ENCODE peak calls at places on chromosomes 6 and 20, in seven cellular contexts. J is prostate gland; Q is heart left ventricle; D is CD8-positive, alpha-beta T cell; L is vagina; O is lower lobe of right lung; M is heart right ventricle. C is an unnamed sample.

GRCh38 chr6:26028753-26029569 is 58.3 kb upstream of the HFE start:
- DNase-seq in J (no peak), Q (no peak), D (no peak), L (no peak), O (no peak), M (no peak), C (no peak)

GRCh38 chr6:53112871-53113270 is 35.8 kb downstream of the GCM1 start:
- DNase-seq in J (peak), Q (no peak), D (no peak), L (no peak), O (no peak), M (no peak), C (no peak)

GRCh38 chr6:52435345-52435744 is 15.2 kb downstream of the EFHC1 start:
- DNase-seq in J (no peak), Q (no peak), D (no peak), L (no peak), O (no peak), M (no peak), C (no peak)

GRCh38 chr20:23349338-23350006 is 1.1 kb upstream of the NXT1 start:
- DNase-seq in J (no peak), Q (no peak), D (peak), L (no peak), O (no peak), M (no peak), C (no peak)

GRCh38 chr20:48398506-48399449 is 429.0 kb downstream of the PREX1 start:
- DNase-seq in J (no peak), Q (peak), D (no peak), L (no peak), O (no peak), M (no peak), C (no peak)

GRCh38 chr20:45470262-45470931 is 844 bp downstream of the WFDC2 start:
- DNase-seq in J (peak), Q (no peak), D (no peak), L (no peak), O (peak), M (peak), C (no peak)

GRCh38 chr6:170045563-170045960 is 245.3 kb downstream of the DLL1 start:
- DNase-seq in J (no peak), Q (no peak), D (no peak), L (no peak), O (no peak), M (no peak), C (no peak)

GRCh38 chr6:38824243-38824894 is 109.3 kb downstream of the DNAH8 start:
- DNase-seq in J (no peak), Q (no peak), D (no peak), L (no peak), O (no peak), M (no peak), C (no peak)

GRCh38 chr6:26340066-26340465 is 24.9 kb upstream of the BTN3A2 start:
- DNase-seq in J (no peak), Q (no peak), D (no peak), L (no peak), O (no peak), M (no peak), C (no peak)

GRCh38 chr20:47241345-47241781 is 115.1 kb downstream of the ZMYND8 start:
- DNase-seq in J (no peak), Q (no peak), D (no peak), L (no peak), O (no peak), M (no peak), C (peak)

GRCh38 chr6:9576521-9576920 is 838.4 kb downstream of the TFAP2A start:
- DNase-seq in J (no peak), Q (no peak), D (no peak), L (no peak), O (no peak), M (no peak), C (no peak)

GRCh38 chr6:37306026-37306425 is 47.8 kb upstream of the RNF8 start:
- DNase-seq in J (no peak), Q (no peak), D (no peak), L (no peak), O (no peak), M (no peak), C (no peak)

GRCh38 chr20:24066075-24066700 is 77.6 kb upstream of the GGTLC1 start:
- DNase-seq in J (no peak), Q (no peak), D (peak), L (no peak), O (no peak), M (no peak), C (no peak)

GRCh38 chr6:102853249-102853955 is 1459.9 kb downstream of the GRIK2 start:
- DNase-seq in J (no peak), Q (no peak), D (no peak), L (no peak), O (no peak), M (no peak), C (no peak)

GRCh38 chr20:9377007-9377406 is 137.4 kb upstream of the LAMP5 start:
- DNase-seq in J (no peak), Q (no peak), D (no peak), L (no peak), O (no peak), M (no peak), C (no peak)

DNA sequence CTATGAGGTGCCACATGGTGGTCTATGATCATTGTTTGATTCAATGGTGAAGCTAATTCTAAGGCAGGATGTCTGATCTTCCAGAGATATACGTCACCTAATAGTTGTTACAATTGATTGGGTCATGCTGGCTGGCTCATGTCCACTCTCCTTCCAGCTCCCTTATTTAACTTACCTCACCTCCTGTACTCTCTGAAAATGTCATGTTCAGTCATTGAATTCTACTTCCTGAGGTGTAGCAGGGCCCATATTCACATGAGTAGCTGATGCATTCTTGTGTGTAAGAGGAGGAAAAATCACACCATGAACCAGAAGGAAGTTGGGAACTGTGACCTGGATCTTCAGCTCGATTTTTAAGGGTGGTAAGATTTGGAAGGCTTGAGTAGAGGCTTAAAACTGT is 795.8 kb downstream of the QKI start:
- DNase-seq in J (no peak), Q (no peak), D (no peak), L (no peak), O (no peak), M (no peak), C (no peak)
- H3K4me3 ChIP-seq in J (no peak), Q (no peak), D (no peak), L (no peak), O (no peak), M (no peak), C (no peak)

DNA sequence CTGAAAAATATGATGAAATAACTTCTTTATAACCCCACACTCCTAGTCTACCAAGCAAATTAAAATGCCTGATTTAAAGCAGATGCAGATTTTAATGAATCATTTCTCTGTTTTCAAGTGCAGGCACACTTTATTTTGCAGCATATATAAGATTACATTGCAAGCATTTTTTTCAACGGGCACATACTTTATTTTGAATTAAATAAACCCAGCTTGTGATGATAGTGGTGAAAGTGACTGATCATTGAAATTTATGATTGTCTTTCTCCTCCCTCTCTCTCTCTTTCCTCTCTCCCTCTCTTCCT is 12.2 kb upstream of the MOXD1 start:
- DNase-seq in J (no peak), Q (no peak), D (no peak), L (no peak), O (no peak), M (no peak), C (no peak)
- H3K27ac ChIP-seq in J (no peak), Q (no peak), D (no peak), L (no peak), O (no peak), M (no peak), C (no peak)

GRCh38 chr6:30914076-30914853 is at the start of gene VARS2:
- DNase-seq in J (peak), Q (peak), D (peak), L (no peak), O (peak), M (peak), C (peak)
- TF ChIP-seq CTCF in J (peak), Q (peak), D (no peak), L (no peak), O (peak), M (peak), C (peak)

GRCh38 chr20:31833931-31834521 is 11.4 kb downstream of the FOXS1 start:
- DNase-seq in J (no peak), Q (no peak), D (no peak), L (no peak), O (no peak), M (no peak), C (no peak)

GRCh38 chr20:31833130-31833930 is 12.1 kb downstream of the FOXS1 start:
- DNase-seq in J (no peak), Q (no peak), D (peak), L (no peak), O (peak), M (peak), C (peak)

GRCh38 chr20:31835977-31836852 is 9.2 kb downstream of the FOXS1 start:
- DNase-seq in J (no peak), Q (peak), D (no peak), L (no peak), O (peak), M (peak), C (peak)

GRCh38 chr20:31836853-31837608 is 8.4 kb downstream of the FOXS1 start:
- DNase-seq in J (no peak), Q (peak), D (no peak), L (no peak), O (no peak), M (no peak), C (no peak)

GRCh38 chr20:31835554-31835953 is 9.8 kb downstream of the FOXS1 start:
- DNase-seq in J (no peak), Q (no peak), D (no peak), L (no peak), O (no peak), M (no peak), C (no peak)
- H3K4me3 ChIP-seq in J (no peak), Q (no peak), D (no peak), L (no peak), O (no peak), M (no peak), C (no peak)

GRCh38 chr6:13058043-13058442 is 270.3 kb downstream of the TBC1D7 start:
- DNase-seq in J (no peak), Q (no peak), D (no peak), L (no peak), O (no peak), M (no peak), C (no peak)
- H3K27ac ChIP-seq in J (no peak), Q (no peak), D (no peak), L (no peak), O (no peak), M (no peak), C (no peak)

GRCh38 chr6:118650500-118651281 is 700 bp downstream of the CEP85L start:
- DNase-seq in J (peak), Q (peak), D (peak), L (no peak), O (peak), M (peak), C (peak)
- TF ChIP-seq CTCF in J (no peak), Q (peak), D (no peak), L (no peak), O (peak), M (peak), C (peak)